ENCODE peak calls at places on chromosomes 3 and 15, in eight cellular contexts. E, C, G, O, D, I, N and K are unnamed samples.
A peak's percentile ranks its signal among the peaks of the same experiment; 100 is the strongest.

GRCh38 chr3:11452988-11453847 is 181.0 kb downstream of the ATG7 start:
- DNase-seq in D (peak; percentile 26), C (no peak), I (no peak), G (peak; percentile 83), N (peak; percentile 82), E (no peak), O (no peak), K (no peak)

GRCh38 chr15:90594297-90594696 is 64.6 kb downstream of the CRTC3 start:
- DNase-seq in O (no peak), I (no peak), E (peak; percentile 86), D (no peak), N (no peak), G (peak; percentile 88), C (peak; percentile 90), K (peak; percentile 62)

GRCh38 chr3:61846488-61846887 is 285.1 kb downstream of the PTPRG start:
- DNase-seq in N (no peak), G (no peak), I (no peak), C (no peak), E (no peak), D (no peak), O (no peak), K (no peak)

GRCh38 chr3:53885239-53885638 is 3.3 kb upstream of the ACTR8 start:
- DNase-seq in E (no peak), D (no peak), C (no peak), O (no peak), G (peak; percentile 62), N (no peak), I (no peak), K (no peak)

GRCh38 chr3:16079519-16079918 is 95.0 kb upstream of the GALNT15 start:
- DNase-seq in G (no peak), E (no peak), N (peak; percentile 73), C (no peak), I (no peak), O (no peak), D (no peak), K (no peak)

GRCh38 chr3:193852901-193853300 is 259.9 kb downstream of the OPA1 start:
- DNase-seq in I (no peak), N (no peak), G (no peak), E (no peak), C (no peak), O (no peak), D (no peak), K (no peak)

GRCh38 chr3:87397210-87397609 is 120.8 kb upstream of the POU1F1 start:
- DNase-seq in O (no peak), D (peak; percentile 46), C (no peak), E (no peak), N (peak; percentile 4), G (no peak), I (no peak), K (no peak)

GRCh38 chr15:27686376-27686775 is 412.7 kb downstream of the OCA2 start:
- DNase-seq in E (no peak), O (no peak), G (no peak), D (no peak), N (peak; percentile 77), C (no peak), I (no peak), K (no peak)

GRCh38 chr15:72338617-72339321 is 18.8 kb upstream of the CELF6 start:
- DNase-seq in E (no peak), C (no peak), G (no peak), D (peak; percentile 75), O (no peak), N (no peak), I (no peak), K (no peak)

GRCh38 chr3:27960133-27960532 is 238.0 kb upstream of the EOMES start:
- DNase-seq in O (no peak), I (no peak), N (peak; percentile 70), E (no peak), D (no peak), C (no peak), G (no peak), K (no peak)

GRCh38 chr15:85649372-85649771 is 145.4 kb downstream of the KLHL25 start:
- DNase-seq in I (no peak), O (peak; percentile 87), E (no peak), C (no peak), G (no peak), N (peak; percentile 85), D (no peak), K (peak; percentile 5)

GRCh38 chr3:135896613-135897012 is 68.9 kb upstream of the PPP2R3A start:
- DNase-seq in O (no peak), G (peak; percentile 5), E (no peak), I (no peak), D (no peak), N (peak; percentile 94), C (no peak), K (no peak)

GRCh38 chr3:102745881-102746280 is 311.1 kb downstream of the ZPLD1 start:
- DNase-seq in G (no peak), E (no peak), O (no peak), C (no peak), N (no peak), I (no peak), D (no peak), K (no peak)

GRCh38 chr3:127803619-127804018 is 18.7 kb downstream of the MGLL start:
- DNase-seq in E (no peak), N (peak; percentile 99), O (no peak), I (no peak), G (peak; percentile 69), D (peak; percentile 76), C (no peak), K (no peak)

GRCh38 chr15:39680868-39681267 is 100.0 kb downstream of the THBS1 start:
- DNase-seq in I (no peak), C (no peak), N (no peak), O (no peak), D (peak; percentile 80), E (no peak), G (no peak), K (no peak)

GRCh38 chr3:58743296-58743695 is 76.7 kb upstream of the FAM3D start:
- DNase-seq in I (no peak), C (no peak), N (no peak), G (no peak), O (no peak), E (no peak), D (no peak), K (no peak)

GRCh38 chr3:170007031-170007663 is 30.6 kb upstream of the GPR160 start:
- DNase-seq in N (peak; percentile 68), E (peak; percentile 24), C (peak; percentile 10), D (peak; percentile 19), I (no peak), O (peak; percentile 87), G (no peak), K (no peak)

GRCh38 chr15:95162967-95163531 is 931.7 kb downstream of the MCTP2 start:
- DNase-seq in O (no peak), I (no peak), C (no peak), D (peak; percentile 41), E (no peak), G (no peak), N (peak; percentile 83), K (no peak)